ENCODE peak calls at places on chromosomes 12 and 14, in four cellular contexts. S, F, H and C are unnamed samples.

GRCh38 chr14:75804570-75805275 is 143.7 kb downstream of the TTLL5 start:
- DNase-seq in F (no peak), H (no peak), S (no peak), C (no peak)

GRCh38 chr12:107571492-107571891 is 114.1 kb upstream of the PWP1 start:
- DNase-seq in H (no peak), F (no peak), S (no peak), C (no peak)

GRCh38 chr14:69471916-69472315 is 12.6 kb upstream of the PLEKHD1 start:
- DNase-seq in F (no peak), H (no peak), S (no peak), C (no peak)

GRCh38 chr12:107417004-107417403 is 268.6 kb upstream of the PWP1 start:
- DNase-seq in F (no peak), S (no peak), H (no peak), C (no peak)

GRCh38 chr12:32419520-32419960 is 20.2 kb downstream of the FGD4 start:
- DNase-seq in S (peak), F (no peak), H (no peak), C (no peak)

GRCh38 chr14:75446447-75446846 is 18.6 kb downstream of the JDP2 start:
- DNase-seq in F (no peak), H (no peak), S (no peak), C (no peak)

GRCh38 chr14:23446291-23446851 is 10.9 kb upstream of the MYH7 start:
- DNase-seq in F (no peak), H (no peak), S (no peak), C (peak)

GRCh38 chr14:22484638-22485037 is 104.4 kb downstream of the DAD1 start:
- DNase-seq in F (no peak), H (no peak), S (peak), C (no peak)

GRCh38 chr14:57486767-57487379 is 6.8 kb downstream of the CCDC198 start:
- DNase-seq in F (peak), H (peak), S (peak), C (no peak)

GRCh38 chr12:24778486-24779304 is 170.2 kb downstream of the BCAT1 start:
- DNase-seq in F (peak), S (peak), H (no peak), C (no peak)

GRCh38 chr14:55427439-55427838 is 13.0 kb downstream of the TBPL2 start:
- DNase-seq in H (peak), S (peak), F (no peak), C (no peak)

GRCh38 chr12:96344124-96344695 is 56.0 kb downstream of the CDK17 start:
- DNase-seq in S (no peak), H (no peak), F (no peak), C (no peak)

GRCh38 chr14:30005114-30005698 is 77.6 kb upstream of the PRKD1 start:
- DNase-seq in H (peak), S (peak), F (peak), C (no peak)

GRCh38 chr14:100271247-100271939 is 32.4 kb downstream of the YY1 start:
- DNase-seq in H (peak), F (peak), S (peak), C (no peak)

GRCh38 chr12:4069046-4070010 is 196.1 kb upstream of the PARP11 start:
- DNase-seq in S (no peak), F (no peak), H (no peak), C (no peak)

GRCh38 chr12:124177276-124177950 is 117.5 kb upstream of the RFLNA start:
- DNase-seq in F (no peak), S (no peak), H (no peak), C (no peak)

GRCh38 chr12:46675736-46676135 is 150.1 kb downstream of the SLC38A4 start:
- DNase-seq in S (peak), H (peak), F (peak), C (no peak)

GRCh38 chr12:58920956-58921861 is 905 bp upstream of the LRIG3 start:
- DNase-seq in S (no peak), F (no peak), H (peak), C (no peak)

GRCh38 chr12:93979189-93979588 is 169.2 kb upstream of the PLXNC1 start:
- DNase-seq in F (peak), S (no peak), H (no peak), C (no peak)

GRCh38 chr14:34211732-34212131 is 250.3 kb downstream of the SPTSSA start:
- DNase-seq in S (peak), F (no peak), H (no peak), C (no peak)

GRCh38 chr12:124556067-124556466 is 11.3 kb downstream of the NCOR2 start:
- DNase-seq in H (no peak), F (no peak), S (no peak), C (no peak)

GRCh38 chr14:64566651-64567122 is 16.9 kb downstream of the PPP1R36 start:
- DNase-seq in S (no peak), F (no peak), H (no peak), C (peak)

GRCh38 chr14:78829274-78829673 is 659.1 kb downstream of the NRXN3 start:
- DNase-seq in F (no peak), H (no peak), S (no peak), C (no peak)

GRCh38 chr12:13182881-13183280 is 13.6 kb upstream of the EMP1 start:
- DNase-seq in S (no peak), H (no peak), F (no peak), C (no peak)

GRCh38 chr14:101880016-101880297 is 84.4 kb upstream of the DYNC1H1 start:
- DNase-seq in S (no peak), H (no peak), F (no peak), C (no peak)

GRCh38 chr12:93518725-93519124 is 51.4 kb downstream of the MRPL42 start:
- DNase-seq in H (no peak), F (no peak), S (peak), C (no peak)

GRCh38 chr14:69475194-69475818 is 9.2 kb upstream of the PLEKHD1 start:
- DNase-seq in H (peak), S (peak), F (peak), C (no peak)

GRCh38 chr12:105427883-105428282 is 97.4 kb downstream of the C12orf75 start:
- DNase-seq in F (no peak), S (peak), H (no peak), C (no peak)

GRCh38 chr14:69531135-69531534 is 43.5 kb downstream of the CCDC177 start:
- DNase-seq in F (no peak), S (no peak), H (no peak), C (no peak)

GRCh38 chr12:63151898-63152700 is 1.1 kb upstream of the AVPR1A start:
- DNase-seq in H (peak), F (peak), S (peak), C (peak)